ENCODE peak calls at places on chromosomes 16 and 17, in four cellular contexts. One of them, this sample, is unnamed.

GRCh38 chr17:39972271-39972670 is 8.3 kb upstream of the PSMD3 start:
- DNase-seq in foreskin melanocyte: no peak
- DNase-seq in uterus: no peak
- DNase-seq in breast epithelium: no peak
- DNase-seq in this sample: no peak

GRCh38 chr17:81553616-81554181 is 1.5 kb upstream of the FAAP100 start:
- DNase-seq in breast epithelium: no peak
- DNase-seq in uterus: peak
- DNase-seq in foreskin melanocyte: peak
- DNase-seq in this sample: no peak

GRCh38 chr16:85850344-85850880 is 48.5 kb upstream of the IRF8 start:
- DNase-seq in foreskin melanocyte: no peak
- DNase-seq in uterus: no peak
- DNase-seq in breast epithelium: no peak
- DNase-seq in this sample: peak

GRCh38 chr17:73494096-73494954 is 149.9 kb downstream of the SDK2 start:
- DNase-seq in foreskin melanocyte: no peak
- DNase-seq in breast epithelium: no peak
- DNase-seq in uterus: no peak
- DNase-seq in this sample: no peak

GRCh38 chr16:57277586-57277985 is 6.9 kb downstream of the PLLP start:
- DNase-seq in uterus: no peak
- DNase-seq in foreskin melanocyte: peak
- DNase-seq in breast epithelium: no peak
- DNase-seq in this sample: no peak

GRCh38 chr17:82014432-82014831 is 8.2 kb downstream of the CENPX start:
- DNase-seq in breast epithelium: no peak
- DNase-seq in foreskin melanocyte: no peak
- DNase-seq in uterus: no peak
- DNase-seq in this sample: no peak

GRCh38 chr16:66542396-66542795 is 7.5 kb downstream of the TK2 start:
- DNase-seq in uterus: no peak
- DNase-seq in breast epithelium: no peak
- DNase-seq in foreskin melanocyte: no peak
- DNase-seq in this sample: no peak

GRCh38 chr16:59733321-59733720 is 999.2 kb upstream of the GOT2 start:
- DNase-seq in uterus: no peak
- DNase-seq in foreskin melanocyte: peak
- DNase-seq in breast epithelium: no peak
- DNase-seq in this sample: no peak

GRCh38 chr16:87806608-87807546 is 41.1 kb upstream of the KLHDC4 start:
- DNase-seq in breast epithelium: peak
- DNase-seq in foreskin melanocyte: no peak
- DNase-seq in uterus: no peak
- DNase-seq in this sample: no peak

GRCh38 chr16:2897110-2897509 is 14.1 kb downstream of the FLYWCH2 start:
- DNase-seq in breast epithelium: no peak
- DNase-seq in uterus: no peak
- DNase-seq in foreskin melanocyte: no peak
- DNase-seq in this sample: peak

GRCh38 chr17:4584125-4584834 is at the start of gene SMTNL2:
- DNase-seq in uterus: no peak
- DNase-seq in breast epithelium: no peak
- DNase-seq in foreskin melanocyte: no peak
- DNase-seq in this sample: no peak

GRCh38 chr17:57357392-57357784 is 101.1 kb downstream of the MSI2 start:
- DNase-seq in breast epithelium: peak
- DNase-seq in foreskin melanocyte: no peak
- DNase-seq in uterus: no peak
- DNase-seq in this sample: no peak

GRCh38 chr17:44387773-44388172 is 1.7 kb downstream of the ITGA2B start:
- DNase-seq in uterus: no peak
- DNase-seq in breast epithelium: no peak
- DNase-seq in foreskin melanocyte: no peak
- DNase-seq in this sample: no peak

GRCh38 chr17:82232322-82232785 is 3.5 kb downstream of the SLC16A3 start:
- DNase-seq in uterus: peak
- DNase-seq in breast epithelium: no peak
- DNase-seq in foreskin melanocyte: no peak
- DNase-seq in this sample: peak

GRCh38 chr17:12813680-12814079 is 24.4 kb downstream of the ARHGAP44 start:
- DNase-seq in foreskin melanocyte: no peak
- DNase-seq in uterus: no peak
- DNase-seq in breast epithelium: no peak
- DNase-seq in this sample: no peak

GRCh38 chr17:8163978-8164814 is 1.4 kb upstream of the VAMP2 start:
- DNase-seq in foreskin melanocyte: no peak
- DNase-seq in breast epithelium: peak
- DNase-seq in uterus: peak
- DNase-seq in this sample: peak

GRCh38 chr16:82042841-82043240 is 7.8 kb downstream of the HSD17B2 start:
- DNase-seq in breast epithelium: no peak
- DNase-seq in uterus: no peak
- DNase-seq in foreskin melanocyte: no peak
- DNase-seq in this sample: no peak

GRCh38 chr17:14741516-14741915 is 440.6 kb downstream of the HS3ST3B1 start:
- DNase-seq in breast epithelium: no peak
- DNase-seq in foreskin melanocyte: no peak
- DNase-seq in uterus: no peak
- DNase-seq in this sample: no peak

GRCh38 chr17:694239-694638 is 20.4 kb downstream of the VPS53 start:
- DNase-seq in uterus: no peak
- DNase-seq in foreskin melanocyte: peak
- DNase-seq in breast epithelium: no peak
- DNase-seq in this sample: no peak

GRCh38 chr17:78132086-78132676 is 1.6 kb downstream of the TMC8 start:
- DNase-seq in uterus: no peak
- DNase-seq in breast epithelium: peak
- DNase-seq in foreskin melanocyte: no peak
- DNase-seq in this sample: no peak

GRCh38 chr16:1812732-1813163 is 13.9 kb downstream of the HAGH start:
- DNase-seq in uterus: no peak
- DNase-seq in breast epithelium: peak
- DNase-seq in foreskin melanocyte: peak
- DNase-seq in this sample: no peak

GRCh38 chr17:77666881-77667395 is 291.6 kb upstream of the TNRC6C start:
- DNase-seq in foreskin melanocyte: no peak
- DNase-seq in uterus: no peak
- DNase-seq in breast epithelium: no peak
- DNase-seq in this sample: no peak

GRCh38 chr16:87145181-87146176 is 171.7 kb downstream of the C16orf95 start:
- DNase-seq in foreskin melanocyte: no peak
- DNase-seq in breast epithelium: no peak
- DNase-seq in uterus: no peak
- DNase-seq in this sample: no peak

GRCh38 chr16:57083469-57083868 is 8.9 kb upstream of the CPNE2 start:
- DNase-seq in uterus: no peak
- DNase-seq in foreskin melanocyte: no peak
- DNase-seq in breast epithelium: no peak
- DNase-seq in this sample: no peak

GRCh38 chr17:19656336-19656735 is 7.8 kb downstream of the ALDH3A2 start:
- DNase-seq in foreskin melanocyte: no peak
- DNase-seq in uterus: no peak
- DNase-seq in breast epithelium: no peak
- DNase-seq in this sample: no peak

GRCh38 chr17:32926183-32926582 is 1.8 kb upstream of the TMEM98 start:
- DNase-seq in uterus: no peak
- DNase-seq in foreskin melanocyte: no peak
- DNase-seq in breast epithelium: no peak
- DNase-seq in this sample: no peak